ENCODE peak calls at places on chromosomes 4 and X, in eight cellular contexts. P is IMR-90, U is NB4, E is heart left ventricle, F is right lobe of liver, G is endothelial cell of umbilical vein, B is body of pancreas, Z is Peyer's patch. Q is an unnamed sample.

GRCh38 chr4:120085705-120086104 is 19.1 kb upstream of the MAD2L1 start:
- DNase-seq in Z (no peak), G (no peak), P (peak; percentile 86), F (no peak), E (no peak), B (no peak), U (no peak), Q (no peak)

GRCh38 chr4:138898282-138898681 is 117.3 kb upstream of the NOCT start:
- DNase-seq in U (no peak), B (no peak), Z (no peak), E (no peak), G (no peak), F (no peak), P (peak; percentile 58), Q (no peak)

GRCh38 chrX:147891886-147892285 is 19.8 kb upstream of the FMR1 start:
- DNase-seq in B (no peak), E (no peak), G (no peak), Z (no peak), U (no peak), P (peak; percentile 2), F (no peak), Q (no peak)

GRCh38 chr4:184439856-184440592 is 34.3 kb downstream of the IRF2 start:
- DNase-seq in P (peak; percentile 90), U (no peak), B (peak; percentile 17), Z (no peak), F (no peak), E (no peak), G (no peak), Q (peak; percentile 33)

GRCh38 chr4:182585321-182585720 is 331.9 kb downstream of the DCTD start:
- DNase-seq in G (no peak), E (no peak), B (no peak), F (no peak), Z (no peak), P (no peak), U (no peak), Q (no peak)

GRCh38 chrX:70183091-70183490 is 5.8 kb downstream of the DGAT2L6 start:
- DNase-seq in B (no peak), G (no peak), U (no peak), P (no peak), E (no peak), F (no peak), Z (no peak), Q (no peak)

GRCh38 chr4:28686618-28687017 is 1826.0 kb downstream of the STIM2 start:
- DNase-seq in P (peak; percentile 38), E (no peak), U (peak; percentile 66), Z (no peak), B (peak; percentile 16), F (peak; percentile 47), G (peak; percentile 2), Q (no peak)

GRCh38 chrX:54248309-54248708 is 65.3 kb upstream of the FAM120C start:
- DNase-seq in B (no peak), P (peak; percentile 44), E (no peak), F (no peak), U (peak; percentile 14), G (peak; percentile 18), Z (no peak), Q (no peak)

GRCh38 chrX:63330681-63331080 is 20.5 kb downstream of the SPIN4 start:
- DNase-seq in E (no peak), U (peak; percentile 74), Z (no peak), F (no peak), B (no peak), G (no peak), P (no peak), Q (no peak)

GRCh38 chr4:11268149-11268548 is 160.5 kb downstream of the HS3ST1 start:
- DNase-seq in U (no peak), P (no peak), B (no peak), E (no peak), Z (no peak), G (no peak), F (no peak), Q (no peak)

GRCh38 chr4:3688018-3688998 is 77.9 kb upstream of the ADRA2C start:
- DNase-seq in G (no peak), U (peak; percentile 37), F (no peak), Z (no peak), P (peak; percentile 1), B (no peak), E (no peak), Q (no peak)

GRCh38 chrX:17376381-17377046 is 1.5 kb downstream of the NHS start:
- DNase-seq in G (no peak), B (no peak), F (no peak), Z (no peak), P (no peak), U (no peak), E (no peak), Q (peak; percentile 20)

GRCh38 chr4:73664470-73664869 is 44.2 kb upstream of the RASSF6 start:
- DNase-seq in Z (no peak), B (no peak), P (no peak), U (no peak), G (no peak), E (no peak), F (no peak), Q (no peak)

GRCh38 chr4:183407128-183407585 is 37.3 kb upstream of the CDKN2AIP start:
- DNase-seq in F (peak; percentile 80), E (peak; percentile 94), B (peak; percentile 83), G (peak; percentile 90), Z (peak; percentile 86), U (peak; percentile 90), P (peak; percentile 64), Q (peak; percentile 84)

GRCh38 chr4:104915864-104916263 is 230.8 kb upstream of the TET2 start:
- DNase-seq in B (no peak), E (no peak), G (no peak), F (no peak), U (no peak), Z (no peak), P (no peak), Q (no peak)

GRCh38 chr4:20760053-20760452 is 59.8 kb downstream of the PACRGL start:
- DNase-seq in G (no peak), U (peak; percentile 16), E (no peak), Z (no peak), F (no peak), B (no peak), P (no peak), Q (no peak)
- TF ChIP-seq CTCF in G (no peak), U (no peak), E (no peak), Z (no peak), F (no peak), B (no peak), P (no peak), Q (no peak)

DNA sequence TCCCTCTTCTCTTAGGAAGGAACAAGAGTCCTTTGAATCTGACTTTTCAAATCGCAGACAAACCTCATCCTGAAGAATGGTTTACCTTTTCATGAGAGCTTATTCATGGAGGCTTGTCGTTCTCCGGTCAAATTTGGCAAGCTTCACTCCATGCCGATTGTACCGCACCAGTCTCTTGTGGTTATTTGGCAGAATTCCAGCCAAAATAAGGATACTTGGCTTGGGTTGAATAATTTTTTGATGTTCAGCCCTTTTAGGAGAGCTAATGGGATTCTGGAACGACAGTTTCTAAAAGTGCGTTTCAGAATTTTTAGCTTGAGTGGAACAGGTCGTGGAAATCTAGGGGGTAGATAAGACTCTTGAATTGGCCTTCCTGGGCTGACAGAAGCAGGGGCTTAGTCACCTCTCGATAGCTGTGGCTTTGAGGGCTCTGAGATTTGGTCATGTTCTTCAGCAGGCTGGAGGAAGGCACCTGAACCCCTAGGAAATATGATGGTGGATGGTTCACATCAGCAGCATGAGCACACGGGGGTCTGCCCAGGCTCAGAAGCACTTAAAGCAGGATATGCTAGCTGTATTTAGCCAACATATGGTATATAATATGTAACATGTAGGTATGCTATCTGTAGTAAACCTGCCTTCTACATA is 1.5 kb downstream of the KLHL2 start:
- DNase-seq in Z (no peak), F (no peak), B (no peak), E (no peak), U (peak; percentile 11), P (no peak), G (peak; percentile 18), Q (no peak)
- H3K4me3 ChIP-seq in Z (no peak overlapping the region), F (peak overlapping the region; percentile 90), B (no peak overlapping the region), E (peak overlapping the region; percentile 74), U (peak overlapping the region; percentile 88), P (no peak overlapping the region), G (peak overlapping the region; percentile 5), Q (peak overlapping the region; percentile 86)

GRCh38 chr4:1346781-1347409 is at the start of gene UVSSA:
- DNase-seq in B (peak; percentile 100), E (peak; percentile 100), Z (peak; percentile 100), P (peak; percentile 99), U (peak; percentile 100), G (peak; percentile 100), F (peak; percentile 100), Q (peak; percentile 100)
- TF ChIP-seq POLR2A in B (peak; percentile 79), E (peak; percentile 95), Z (peak; percentile 62), P (no peak), U (peak; percentile 74), G (no peak), F (peak; percentile 96), Q (peak; percentile 99)

GRCh38 chr4:78940752-78941151 is 1.5 kb upstream of the PAQR3 start:
- DNase-seq in G (no peak), P (no peak), E (no peak), B (no peak), Z (no peak), F (no peak), U (no peak), Q (no peak)

GRCh38 chr4:78938474-78938867 is 767 bp downstream of the PAQR3 start:
- DNase-seq in E (no peak), G (no peak), Z (no peak), P (no peak), B (no peak), F (no peak), U (no peak), Q (no peak)

GRCh38 chr4:78939667-78940008 is 400 bp upstream of the PAQR3 start:
- DNase-seq in E (no peak), Z (no peak), B (no peak), P (peak; percentile 12), G (no peak), U (no peak), F (no peak), Q (no peak)

GRCh38 chr4:78937837-78938236 is 1.4 kb downstream of the PAQR3 start:
- DNase-seq in U (no peak), E (no peak), B (no peak), P (peak; percentile 16), F (no peak), G (no peak), Z (no peak), Q (no peak)

DNA sequence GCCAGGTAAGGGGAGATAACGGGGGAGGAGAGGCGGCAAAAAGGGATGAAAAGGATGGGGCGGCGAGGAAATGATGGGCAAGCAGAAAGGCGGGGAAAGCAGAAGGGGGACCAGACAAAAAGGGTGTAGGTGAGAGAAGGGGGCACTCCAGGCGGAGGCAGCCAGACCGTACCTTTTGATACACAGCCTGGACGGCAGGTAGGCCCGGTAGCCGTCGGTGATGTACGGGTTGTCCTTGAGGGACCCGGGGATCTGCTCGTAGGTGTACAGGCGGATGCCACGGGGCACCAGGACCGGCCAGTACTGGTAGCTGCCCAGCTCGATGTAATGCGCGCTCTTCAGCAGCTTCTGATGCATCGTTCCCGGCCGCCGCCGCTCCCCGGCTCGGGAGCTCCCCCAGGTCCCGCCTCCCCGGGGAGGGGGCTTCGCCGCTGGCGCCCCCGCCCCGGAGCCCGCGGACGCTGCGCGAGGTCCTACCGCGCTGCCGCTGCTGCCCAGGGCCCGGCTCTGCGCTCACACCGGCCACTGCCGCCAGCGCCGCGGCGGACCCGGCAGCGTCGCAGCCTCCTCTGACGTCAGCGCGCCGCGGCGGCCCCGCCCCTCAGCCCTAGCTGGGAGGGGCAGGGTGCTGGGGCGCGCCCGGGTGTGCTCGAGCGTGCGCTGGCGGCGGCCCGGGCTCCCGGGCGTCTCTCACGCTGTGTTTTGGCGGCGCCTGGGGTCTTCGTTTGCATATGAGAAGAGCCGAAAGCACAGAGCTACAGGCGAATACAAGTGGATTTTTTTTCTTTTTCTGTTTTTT is at the start of gene PAQR3:
- DNase-seq in B (peak; percentile 84), E (peak; percentile 95), P (peak; percentile 76), G (peak; percentile 82), U (peak; percentile 89), F (peak; percentile 88), Z (peak; percentile 83), Q (peak; percentile 85)
- TF ChIP-seq CTCF in B (peak; percentile 26), E (no peak), P (no peak), G (no peak), U (no peak), F (no peak), Z (no peak), Q (no peak)